ENCODE peak calls at places on chromosomes 16 and 17, in seven cellular contexts. One of them, this sample, is unnamed.

GRCh38 chr16:19223235-19223847 is 55.3 kb downstream of the SYT17 start:
- DNase-seq in HFF-Myc: peak; percentile 4
- DNase-seq in left cardiac atrium: no peak
- DNase-seq in HT-29: peak; percentile 79
- DNase-seq in CD8-positive, alpha-beta memory T cell: no peak
- DNase-seq in amygdala: no peak
- DNase-seq in A549: peak; percentile 46
- DNase-seq in this sample: no peak

GRCh38 chr17:32382526-32383223 is 32.7 kb downstream of the ZNF207 start:
- DNase-seq in HFF-Myc: no peak
- DNase-seq in left cardiac atrium: no peak
- DNase-seq in HT-29: no peak
- DNase-seq in CD8-positive, alpha-beta memory T cell: no peak
- DNase-seq in amygdala: no peak
- DNase-seq in A549: no peak
- DNase-seq in this sample: no peak

GRCh38 chr17:34499576-34499975 is 79.8 kb upstream of the TMEM132E start:
- DNase-seq in HFF-Myc: peak; percentile 9
- DNase-seq in left cardiac atrium: no peak
- DNase-seq in HT-29: peak; percentile 66
- DNase-seq in CD8-positive, alpha-beta memory T cell: no peak
- DNase-seq in amygdala: no peak
- DNase-seq in A549: peak; percentile 29
- DNase-seq in this sample: no peak

GRCh38 chr17:65173284-65173793 is 36.2 kb downstream of the RGS9 start:
- DNase-seq in HFF-Myc: peak; percentile 55
- DNase-seq in left cardiac atrium: peak; percentile 39
- DNase-seq in HT-29: no peak
- DNase-seq in CD8-positive, alpha-beta memory T cell: peak; percentile 57
- DNase-seq in amygdala: no peak
- DNase-seq in A549: peak; percentile 75
- DNase-seq in this sample: peak; percentile 37

GRCh38 chr17:70254735-70255460 is 85.6 kb downstream of the KCNJ2 start:
- DNase-seq in HFF-Myc: no peak
- DNase-seq in left cardiac atrium: no peak
- DNase-seq in HT-29: no peak
- DNase-seq in CD8-positive, alpha-beta memory T cell: no peak
- DNase-seq in amygdala: no peak
- DNase-seq in A549: no peak
- DNase-seq in this sample: peak; percentile 26

GRCh38 chr17:35607239-35607817 is 20.2 kb downstream of the AP2B1 start:
- DNase-seq in HFF-Myc: no peak
- DNase-seq in left cardiac atrium: no peak
- DNase-seq in HT-29: no peak
- DNase-seq in CD8-positive, alpha-beta memory T cell: no peak
- DNase-seq in amygdala: no peak
- DNase-seq in A549: no peak
- DNase-seq in this sample: no peak

GRCh38 chr16:30543067-30543466 is 8.4 kb upstream of the ZNF747 start:
- DNase-seq in HFF-Myc: no peak
- DNase-seq in left cardiac atrium: no peak
- DNase-seq in HT-29: no peak
- DNase-seq in CD8-positive, alpha-beta memory T cell: no peak
- DNase-seq in amygdala: no peak
- DNase-seq in A549: no peak
- DNase-seq in this sample: no peak

GRCh38 chr16:2372684-2373083 is 32.2 kb upstream of the ABCA3 start:
- DNase-seq in HFF-Myc: no peak
- DNase-seq in left cardiac atrium: no peak
- DNase-seq in HT-29: no peak
- DNase-seq in CD8-positive, alpha-beta memory T cell: no peak
- DNase-seq in amygdala: no peak
- DNase-seq in A549: no peak
- DNase-seq in this sample: no peak

GRCh38 chr16:53282328-53282727 is 151.9 kb upstream of the RBL2 start:
- DNase-seq in HFF-Myc: no peak
- DNase-seq in left cardiac atrium: no peak
- DNase-seq in HT-29: no peak
- DNase-seq in CD8-positive, alpha-beta memory T cell: no peak
- DNase-seq in amygdala: no peak
- DNase-seq in A549: no peak
- DNase-seq in this sample: no peak

GRCh38 chr16:85293899-85294642 is 181.8 kb upstream of the CIBAR2 start:
- DNase-seq in HFF-Myc: no peak
- DNase-seq in left cardiac atrium: peak; percentile 56
- DNase-seq in HT-29: no peak
- DNase-seq in CD8-positive, alpha-beta memory T cell: no peak
- DNase-seq in amygdala: no peak
- DNase-seq in A549: no peak
- DNase-seq in this sample: peak; percentile 91

GRCh38 chr16:27220991-27221390 is 17.7 kb downstream of the KDM8 start:
- DNase-seq in HFF-Myc: no peak
- DNase-seq in left cardiac atrium: no peak
- DNase-seq in HT-29: no peak
- DNase-seq in CD8-positive, alpha-beta memory T cell: no peak
- DNase-seq in amygdala: no peak
- DNase-seq in A549: no peak
- DNase-seq in this sample: no peak

GRCh38 chr16:74773431-74774222 is 993 bp downstream of the FA2H start:
- DNase-seq in HFF-Myc: no peak
- DNase-seq in left cardiac atrium: no peak
- DNase-seq in HT-29: peak; percentile 47
- DNase-seq in CD8-positive, alpha-beta memory T cell: no peak
- DNase-seq in amygdala: no peak
- DNase-seq in A549: no peak
- DNase-seq in this sample: no peak

GRCh38 chr17:733743-734142 is 1.3 kb downstream of the TLCD3A start:
- DNase-seq in HFF-Myc: no peak
- DNase-seq in left cardiac atrium: no peak
- DNase-seq in HT-29: peak; percentile 27
- DNase-seq in CD8-positive, alpha-beta memory T cell: no peak
- DNase-seq in amygdala: no peak
- DNase-seq in A549: no peak
- DNase-seq in this sample: no peak

GRCh38 chr17:77490361-77491183 is 349.8 kb downstream of the SEC14L1 start:
- DNase-seq in HFF-Myc: no peak
- DNase-seq in left cardiac atrium: peak; percentile 18
- DNase-seq in HT-29: no peak
- DNase-seq in CD8-positive, alpha-beta memory T cell: no peak
- DNase-seq in amygdala: no peak
- DNase-seq in A549: no peak
- DNase-seq in this sample: no peak

GRCh38 chr17:82750241-82750905 is 1.5 kb upstream of the TBCD start:
- DNase-seq in HFF-Myc: no peak
- DNase-seq in left cardiac atrium: no peak
- DNase-seq in HT-29: no peak
- DNase-seq in CD8-positive, alpha-beta memory T cell: no peak
- DNase-seq in amygdala: no peak
- DNase-seq in A549: no peak
- DNase-seq in this sample: no peak

GRCh38 chr16:87303431-87303930 is 13.7 kb downstream of the C16orf95 start:
- DNase-seq in HFF-Myc: no peak
- DNase-seq in left cardiac atrium: no peak
- DNase-seq in HT-29: no peak
- DNase-seq in CD8-positive, alpha-beta memory T cell: no peak
- DNase-seq in amygdala: no peak
- DNase-seq in A549: no peak
- DNase-seq in this sample: no peak

GRCh38 chr16:17499223-17499902 is 28.6 kb upstream of the XYLT1 start:
- DNase-seq in HFF-Myc: no peak
- DNase-seq in left cardiac atrium: no peak
- DNase-seq in HT-29: no peak
- DNase-seq in CD8-positive, alpha-beta memory T cell: no peak
- DNase-seq in amygdala: no peak
- DNase-seq in A549: no peak
- DNase-seq in this sample: no peak

This sample was measured in NCI-H2171.